ENCODE peak calls at places on chromosomes 2 and 18, in four cellular contexts. One of them, this sample, is unnamed.

GRCh38 chr2:30072250-30072842 is 74.5 kb upstream of the YPEL5 start:
- DNase-seq in GM23248: peak; percentile 84
- DNase-seq in fibroblast of lung: peak; percentile 71
- DNase-seq in GM23338: peak; percentile 89
- DNase-seq in this sample: peak; percentile 88

GRCh38 chr2:100731535-100731981 is 88.4 kb upstream of the NPAS2 start:
- DNase-seq in GM23248: peak; percentile 94
- DNase-seq in fibroblast of lung: peak; percentile 64
- DNase-seq in GM23338: no peak
- DNase-seq in this sample: no peak

GRCh38 chr2:120382541-120383144 is 36.7 kb downstream of the INHBB start:
- DNase-seq in GM23248: no peak
- DNase-seq in fibroblast of lung: no peak
- DNase-seq in GM23338: no peak
- DNase-seq in this sample: no peak

GRCh38 chr2:58449286-58450010 is 208.3 kb upstream of the FANCL start:
- DNase-seq in GM23248: peak; percentile 26
- DNase-seq in fibroblast of lung: no peak
- DNase-seq in GM23338: peak; percentile 20
- DNase-seq in this sample: no peak

GRCh38 chr2:34143149-34143548 is 544.0 kb upstream of the FAM98A start:
- DNase-seq in GM23248: no peak
- DNase-seq in fibroblast of lung: no peak
- DNase-seq in GM23338: no peak
- DNase-seq in this sample: no peak

GRCh38 chr2:224909885-224910517 is 132.3 kb downstream of the DOCK10 start:
- DNase-seq in GM23248: peak; percentile 89
- DNase-seq in fibroblast of lung: peak; percentile 97
- DNase-seq in GM23338: peak; percentile 30
- DNase-seq in this sample: no peak

GRCh38 chr2:228689049-228689448 is 507.6 kb upstream of the SPHKAP start:
- DNase-seq in GM23248: peak; percentile 24
- DNase-seq in fibroblast of lung: peak; percentile 38
- DNase-seq in GM23338: peak; percentile 81
- DNase-seq in this sample: no peak

GRCh38 chr2:190864375-190864774 is 16.2 kb upstream of the GLS start:
- DNase-seq in GM23248: peak; percentile 71
- DNase-seq in fibroblast of lung: peak; percentile 33
- DNase-seq in GM23338: no peak
- DNase-seq in this sample: peak; percentile 6

GRCh38 chr2:186771395-186771794 is 77.5 kb downstream of the FAM171B start:
- DNase-seq in GM23248: no peak
- DNase-seq in fibroblast of lung: no peak
- DNase-seq in GM23338: peak; percentile 35
- DNase-seq in this sample: no peak

GRCh38 chr2:182554950-182555349 is 128.1 kb upstream of the PDE1A start:
- DNase-seq in GM23248: no peak
- DNase-seq in fibroblast of lung: no peak
- DNase-seq in GM23338: no peak
- DNase-seq in this sample: no peak

GRCh38 chr2:176986579-176986978 is 226.0 kb upstream of the HNRNPA3 start:
- DNase-seq in GM23248: no peak
- DNase-seq in fibroblast of lung: no peak
- DNase-seq in GM23338: no peak
- DNase-seq in this sample: no peak

GRCh38 chr2:197560146-197560665 is 44.3 kb downstream of the MOB4 start:
- DNase-seq in GM23248: no peak
- DNase-seq in fibroblast of lung: no peak
- DNase-seq in GM23338: no peak
- DNase-seq in this sample: peak; percentile 9

GRCh38 chr2:147040585-147041494 is 804.0 kb upstream of the ACVR2A start:
- DNase-seq in GM23248: no peak
- DNase-seq in fibroblast of lung: no peak
- DNase-seq in GM23338: no peak
- DNase-seq in this sample: no peak

GRCh38 chr18:55997156-55997561 is 409.2 kb upstream of the TCF4 start:
- DNase-seq in GM23248: peak; percentile 15
- DNase-seq in fibroblast of lung: no peak
- DNase-seq in GM23338: peak; percentile 22
- DNase-seq in this sample: no peak

GRCh38 chr2:63300835-63301234 is 250.2 kb downstream of the OTX1 start:
- DNase-seq in GM23248: no peak
- DNase-seq in fibroblast of lung: no peak
- DNase-seq in GM23338: peak; percentile 64
- DNase-seq in this sample: peak; percentile 89

GRCh38 chr18:50819027-50819726 is 639 bp downstream of the MRO start:
- DNase-seq in GM23248: peak; percentile 28
- DNase-seq in fibroblast of lung: no peak
- DNase-seq in GM23338: peak; percentile 90
- DNase-seq in this sample: no peak

GRCh38 chr2:203975912-203976311 is 39.3 kb downstream of the ICOS start:
- DNase-seq in GM23248: no peak
- DNase-seq in fibroblast of lung: no peak
- DNase-seq in GM23338: no peak
- DNase-seq in this sample: no peak

GRCh38 chr2:96527052-96527964 is 9.2 kb upstream of the ARID5A start:
- DNase-seq in GM23248: peak; percentile 77
- DNase-seq in fibroblast of lung: peak; percentile 47
- DNase-seq in GM23338: peak; percentile 68
- DNase-seq in this sample: no peak

GRCh38 chr2:8457092-8457481 is 224.8 kb upstream of the ID2 start:
- DNase-seq in GM23248: no peak
- DNase-seq in fibroblast of lung: no peak
- DNase-seq in GM23338: peak; percentile 24
- DNase-seq in this sample: no peak

GRCh38 chr2:232668805-232669444 is 28.2 kb upstream of the GIGYF2 start:
- DNase-seq in GM23248: peak; percentile 37
- DNase-seq in fibroblast of lung: peak; percentile 21
- DNase-seq in GM23338: peak; percentile 65
- DNase-seq in this sample: no peak
- H3K4me3 ChIP-seq in GM23248: no peak overlapping the region
- H3K4me3 ChIP-seq in fibroblast of lung: no peak overlapping the region
- H3K4me3 ChIP-seq in GM23338: no peak overlapping the region
- H3K4me3 ChIP-seq in this sample: no peak overlapping the region

GRCh38 chr2:24412812-24413211 is 52.5 kb upstream of the ITSN2 start:
- DNase-seq in GM23248: no peak
- DNase-seq in fibroblast of lung: no peak
- DNase-seq in GM23338: no peak
- DNase-seq in this sample: no peak

GRCh38 chr2:24409166-24409565 is 48.8 kb upstream of the ITSN2 start:
- DNase-seq in GM23248: no peak
- DNase-seq in fibroblast of lung: no peak
- DNase-seq in GM23338: no peak
- DNase-seq in this sample: no peak

GRCh38 chr2:24411488-24412146 is 51.3 kb upstream of the ITSN2 start:
- DNase-seq in GM23248: no peak
- DNase-seq in fibroblast of lung: no peak
- DNase-seq in GM23338: peak; percentile 41
- DNase-seq in this sample: no peak

GRCh38 chr2:24410976-24411375 is 50.6 kb upstream of the ITSN2 start:
- DNase-seq in GM23248: no peak
- DNase-seq in fibroblast of lung: no peak
- DNase-seq in GM23338: no peak
- DNase-seq in this sample: no peak

GRCh38 chr2:24409700-24410556 is 49.6 kb upstream of the ITSN2 start:
- DNase-seq in GM23248: peak; percentile 82
- DNase-seq in fibroblast of lung: peak; percentile 80
- DNase-seq in GM23338: peak; percentile 87
- DNase-seq in this sample: peak; percentile 87
- H3K27ac ChIP-seq in GM23248: no peak overlapping the region
- H3K27ac ChIP-seq in fibroblast of lung: no peak overlapping the region
- H3K27ac ChIP-seq in GM23338: no peak overlapping the region
- H3K27ac ChIP-seq in this sample: no peak overlapping the region

GRCh38 chr18:58591286-58591685 is 37.6 kb downstream of the ALPK2 start:
- DNase-seq in GM23248: no peak
- DNase-seq in fibroblast of lung: no peak
- DNase-seq in GM23338: no peak
- DNase-seq in this sample: no peak
- H3K4me2 ChIP-seq in GM23248: peak overlapping the region; percentile 15
- H3K4me2 ChIP-seq in fibroblast of lung: no peak overlapping the region
- H3K4me2 ChIP-seq in GM23338: no peak overlapping the region
- H3K4me2 ChIP-seq in this sample: no peak overlapping the region

GRCh38 chr18:12335503-12335902 is 27.5 kb downstream of the TUBB6 start:
- DNase-seq in GM23248: no peak
- DNase-seq in fibroblast of lung: no peak
- DNase-seq in GM23338: no peak
- DNase-seq in this sample: no peak
- H3K4me3 ChIP-seq in GM23248: no peak overlapping the region
- H3K4me3 ChIP-seq in fibroblast of lung: no peak overlapping the region
- H3K4me3 ChIP-seq in GM23338: peak overlapping the region; percentile 37
- H3K4me3 ChIP-seq in this sample: no peak overlapping the region

GRCh38 chr2:216664593-216665034 is 30.7 kb downstream of the IGFBP5 start:
- DNase-seq in GM23248: peak; percentile 78
- DNase-seq in fibroblast of lung: no peak
- DNase-seq in GM23338: peak; percentile 19
- DNase-seq in this sample: no peak

GRCh38 chr2:216666461-216667233 is 28.7 kb downstream of the IGFBP5 start:
- DNase-seq in GM23248: peak; percentile 70
- DNase-seq in fibroblast of lung: peak; percentile 72
- DNase-seq in GM23338: peak; percentile 89
- DNase-seq in this sample: peak; percentile 88

GRCh38 chr2:216663846-216664245 is 30.6 kb downstream of the IGFBP2 start:
- DNase-seq in GM23248: no peak
- DNase-seq in fibroblast of lung: no peak
- DNase-seq in GM23338: no peak
- DNase-seq in this sample: no peak

GRCh38 chr2:216665717-216666116 is 29.6 kb downstream of the IGFBP5 start:
- DNase-seq in GM23248: no peak
- DNase-seq in fibroblast of lung: no peak
- DNase-seq in GM23338: peak; percentile 90
- DNase-seq in this sample: no peak

GRCh38 chr2:216665240-216665639 is 30.1 kb downstream of the IGFBP5 start:
- DNase-seq in GM23248: peak; percentile 48
- DNase-seq in fibroblast of lung: no peak
- DNase-seq in GM23338: peak; percentile 48
- DNase-seq in this sample: no peak
- H3K27ac ChIP-seq in GM23248: no peak overlapping the region
- H3K27ac ChIP-seq in fibroblast of lung: no peak overlapping the region
- H3K27ac ChIP-seq in GM23338: peak overlapping the region; percentile 63
- H3K27ac ChIP-seq in this sample: no peak overlapping the region